ENCODE peak calls at places on chromosome 12, in four cellular contexts. Z is upper lobe of right lung, D is NCI-H460, A is HS-27A. Q is an unnamed sample.

GRCh38 chr12:44422559-44422958 is 453.6 kb downstream of the NELL2 start:
- DNase-seq in Z (no peak), D (no peak), A (no peak), Q (no peak)

GRCh38 chr12:128266559-128267245 is at the start of gene TMEM132C:
- DNase-seq in Z (no peak), D (no peak), A (no peak), Q (no peak)

GRCh38 chr12:49939307-49939706 is 11.2 kb upstream of the AQP2 start:
- DNase-seq in Z (no peak), D (no peak), A (no peak), Q (no peak)

GRCh38 chr12:116731801-116732200 is 6.1 kb downstream of the SPRING1 start:
- DNase-seq in Z (no peak), D (no peak), A (no peak), Q (no peak)

GRCh38 chr12:47745485-47746041 is 13.1 kb downstream of the RAPGEF3 start:
- DNase-seq in Z (no peak), D (no peak), A (no peak), Q (no peak)

GRCh38 chr12:40561395-40561966 is 130.8 kb upstream of the CNTN1 start:
- DNase-seq in Z (no peak), D (no peak), A (no peak), Q (no peak)

GRCh38 chr12:76029982-76030377 is 1.6 kb downstream of the PHLDA1 start:
- DNase-seq in Z (peak), D (peak), A (no peak), Q (no peak)

GRCh38 chr12:39846971-39847661 is 227.5 kb upstream of the ABCD2 start:
- DNase-seq in Z (no peak), D (no peak), A (no peak), Q (no peak)

GRCh38 chr12:13764748-13765147 is 216.7 kb downstream of the GRIN2B start:
- DNase-seq in Z (no peak), D (no peak), A (no peak), Q (no peak)

GRCh38 chr12:127363392-127363791 is 903.6 kb upstream of the TMEM132C start:
- DNase-seq in Z (no peak), D (peak), A (no peak), Q (no peak)

GRCh38 chr12:49944046-49944445 is 6.5 kb upstream of the AQP2 start:
- DNase-seq in Z (peak), D (no peak), A (no peak), Q (no peak)

GRCh38 chr12:69879007-69879960 is 54.3 kb downstream of the MYRFL start:
- DNase-seq in Z (peak), D (peak), A (peak), Q (no peak)

GRCh38 chr12:54581412-54581811 is 7.0 kb downstream of the PPP1R1A start:
- DNase-seq in Z (no peak), D (no peak), A (no peak), Q (no peak)

GRCh38 chr12:26982866-26983265 is 31.3 kb downstream of the TM7SF3 start:
- DNase-seq in Z (no peak), D (no peak), A (no peak), Q (no peak)

GRCh38 chr12:111367661-111368221 is 1.2 kb downstream of the PHETA1 start:
- DNase-seq in Z (no peak), D (no peak), A (no peak), Q (no peak)

GRCh38 chr12:59595097-59595496 is 732 bp upstream of the SLC16A7 start:
- DNase-seq in Z (no peak), D (no peak), A (no peak), Q (no peak)

Q was measured in nucleus accumbens.